ENCODE peak calls at places on chromosomes 2 and 18, in eight cellular contexts. K, R, L, Q, E, U, A and G are unnamed samples.

GRCh38 chr2:138059967-138060635 is 95.8 kb downstream of the HNMT start:
- DNase-seq in K (peak), U (peak), E (peak), R (peak), Q (no peak), A (no peak), L (peak), G (peak)

GRCh38 chr2:19854596-19855235 is 47.1 kb downstream of the TTC32 start:
- DNase-seq in R (no peak), L (no peak), K (no peak), Q (no peak), A (no peak), E (no peak), U (no peak), G (no peak)

GRCh38 chr2:181131584-181131983 is 151.2 kb downstream of the UBE2E3 start:
- DNase-seq in Q (no peak), U (no peak), R (no peak), A (no peak), E (no peak), K (no peak), L (no peak), G (no peak)

GRCh38 chr2:230947235-230947576 is 22.2 kb upstream of the GPR55 start:
- DNase-seq in R (no peak), Q (no peak), E (no peak), U (no peak), L (no peak), A (no peak), K (no peak), G (no peak)

GRCh38 chr18:46718501-46719341 is 38.1 kb downstream of the ST8SIA5 start:
- DNase-seq in Q (no peak), U (peak), R (peak), A (no peak), K (no peak), E (no peak), L (peak), G (no peak)

GRCh38 chr2:37156071-37156856 is 516 bp downstream of the EIF2AK2 start:
- DNase-seq in A (peak), L (peak), Q (peak), E (peak), K (peak), R (peak), U (peak), G (peak)

GRCh38 chr18:21243041-21243431 is 1.0 kb downstream of the GREB1L start:
- DNase-seq in Q (no peak), K (no peak), L (peak), E (no peak), A (no peak), U (no peak), R (peak), G (peak)

GRCh38 chr2:70643715-70644114 is 90.1 kb upstream of the TGFA start:
- DNase-seq in E (no peak), Q (peak), L (no peak), U (no peak), K (no peak), A (no peak), R (peak), G (peak)

GRCh38 chr2:73759287-73759764 is 20.6 kb downstream of the DUSP11 start:
- DNase-seq in E (peak), U (peak), L (no peak), K (peak), Q (no peak), A (no peak), R (no peak), G (no peak)

GRCh38 chr2:740446-741293 is 63.5 kb upstream of the TMEM18 start:
- DNase-seq in L (peak), Q (peak), K (peak), U (peak), E (peak), R (peak), A (peak), G (peak)

GRCh38 chr2:75548036-75548573 is 12.6 kb downstream of the EVA1A start:
- DNase-seq in K (no peak), L (peak), U (peak), A (no peak), Q (no peak), R (no peak), E (peak), G (no peak)

GRCh38 chr2:202025816-202026215 is 7.8 kb upstream of the FZD7 start:
- DNase-seq in L (no peak), E (no peak), Q (no peak), A (no peak), R (no peak), K (no peak), U (no peak), G (no peak)

GRCh38 chr2:67103161-67103560 is 294.0 kb upstream of the ETAA1 start:
- DNase-seq in A (no peak), L (no peak), E (no peak), K (no peak), Q (no peak), R (no peak), U (no peak), G (no peak)

GRCh38 chr2:206062724-206063123 is 23.2 kb downstream of the INO80D start:
- DNase-seq in E (no peak), U (no peak), L (no peak), K (no peak), Q (no peak), R (no peak), A (no peak), G (no peak)

GRCh38 chr2:16674154-16674553 is 8.5 kb upstream of the CYRIA start:
- DNase-seq in R (no peak), E (no peak), K (no peak), Q (no peak), L (no peak), A (no peak), U (no peak), G (no peak)

GRCh38 chr2:204108874-204109295 is 172.3 kb downstream of the ICOS start:
- DNase-seq in K (no peak), E (no peak), Q (no peak), U (no peak), A (no peak), L (no peak), R (no peak), G (no peak)

GRCh38 chr18:79093986-79094385 is 24.8 kb downstream of the ATP9B start:
- DNase-seq in R (no peak), Q (no peak), A (no peak), E (no peak), K (no peak), L (no peak), U (no peak), G (no peak)

GRCh38 chr2:118613742-118614141 is 233.7 kb downstream of the EN1 start:
- DNase-seq in L (no peak), A (no peak), U (no peak), K (no peak), R (no peak), Q (no peak), E (no peak), G (peak)

GRCh38 chr2:237090906-237091305 is 5.2 kb downstream of the COPS8 start:
- DNase-seq in A (no peak), K (peak), L (peak), R (no peak), E (no peak), U (peak), Q (no peak), G (no peak)

GRCh38 chr2:237092506-237092905 is 6.8 kb downstream of the COPS8 start:
- DNase-seq in R (no peak), A (no peak), Q (no peak), U (no peak), E (no peak), L (no peak), K (no peak), G (no peak)

GRCh38 chr2:237096201-237096600 is 10.5 kb downstream of the COPS8 start:
- DNase-seq in A (no peak), U (no peak), R (no peak), E (no peak), Q (no peak), K (no peak), L (no peak), G (no peak)

GRCh38 chr2:237091779-237092436 is 6.2 kb downstream of the COPS8 start:
- DNase-seq in K (peak), E (no peak), L (peak), A (no peak), Q (no peak), U (peak), R (no peak), G (no peak)

GRCh38 chr2:237092920-237093781 is 7.5 kb downstream of the COPS8 start:
- DNase-seq in K (peak), R (peak), E (no peak), L (peak), U (peak), Q (peak), A (peak), G (no peak)
- H3K27ac ChIP-seq in K (peak), R (no peak), E (no peak), L (no peak), U (peak), Q (no peak), A (peak), G (peak)

GRCh38 chr2:172285760-172286159 is 141.6 kb upstream of the ITGA6 start:
- DNase-seq in E (no peak), L (no peak), K (no peak), R (no peak), Q (no peak), A (no peak), U (no peak), G (no peak)
- H3K27ac ChIP-seq in E (no peak), L (peak), K (peak), R (no peak), Q (no peak), A (no peak), U (peak), G (no peak)

GRCh38 chr18:23250893-23251656 is 115.8 kb downstream of the CABLES1 start:
- DNase-seq in U (no peak), L (no peak), A (no peak), R (no peak), E (no peak), K (peak), Q (no peak), G (no peak)

GRCh38 chr18:23257686-23258565 is 122.6 kb downstream of the CABLES1 start:
- DNase-seq in R (no peak), Q (no peak), A (no peak), L (peak), U (peak), K (no peak), E (no peak), G (no peak)

GRCh38 chr18:23257153-23257552 is 121.9 kb downstream of the CABLES1 start:
- DNase-seq in A (no peak), E (no peak), R (no peak), U (no peak), Q (no peak), L (no peak), K (no peak), G (peak)

GRCh38 chr18:23249348-23249747 is 114.1 kb downstream of the CABLES1 start:
- DNase-seq in A (no peak), U (no peak), R (no peak), Q (no peak), L (no peak), K (no peak), E (no peak), G (no peak)

GRCh38 chr18:23253630-23254029 is 118.3 kb downstream of the CABLES1 start:
- DNase-seq in R (no peak), E (no peak), A (no peak), U (no peak), L (no peak), Q (no peak), K (no peak), G (no peak)
- H3K27ac ChIP-seq in R (no peak), E (no peak), A (no peak), U (no peak), L (no peak), Q (no peak), K (no peak), G (no peak)

GRCh38 chr2:235860111-235860510 is 308.1 kb downstream of the GBX2 start:
- DNase-seq in L (no peak), Q (no peak), K (no peak), A (no peak), R (no peak), E (no peak), U (no peak), G (no peak)
- H3K27ac ChIP-seq in L (peak), Q (no peak), K (peak), A (no peak), R (no peak), E (no peak), U (no peak), G (no peak)